ENCODE peak calls at places on chromosomes 4 and X, in seven cellular contexts. K is sigmoid colon, Q is GM12892, B is spleen, U is stomach, Y is breast epithelium, A is suprapubic skin. F is an unnamed sample.

GRCh38 chr4:61301285-61301684 is 101.2 kb downstream of the ADGRL3 start:
- DNase-seq in Y (no peak), U (no peak), B (no peak), K (no peak), Q (no peak), A (no peak), F (no peak)

GRCh38 chr4:101355767-101356702 is 8.7 kb upstream of the PPP3CA start:
- DNase-seq in B (no peak), K (no peak), A (no peak), Q (no peak), Y (no peak), U (no peak), F (no peak)

GRCh38 chrX:149837639-149838038 is 43.3 kb upstream of the MAGEA8 start:
- DNase-seq in U (no peak), Y (no peak), K (no peak), A (no peak), B (no peak), Q (no peak), F (no peak)

GRCh38 chrX:21715825-21716224 is 42.1 kb downstream of the SMPX start:
- DNase-seq in A (no peak), U (no peak), K (no peak), Q (no peak), Y (no peak), B (no peak), F (no peak)

GRCh38 chr4:10529256-10529890 is 72.1 kb upstream of the ZNF518B start:
- DNase-seq in K (no peak), B (no peak), U (no peak), Q (no peak), Y (no peak), A (no peak), F (no peak)

GRCh38 chr4:122500852-122501501 is 44.5 kb upstream of the IL2 start:
- DNase-seq in Q (no peak), Y (no peak), U (peak; percentile 76), A (no peak), K (no peak), B (no peak), F (no peak)

GRCh38 chrX:33045245-33045644 is 166.1 kb downstream of the DMD start:
- DNase-seq in Y (no peak), B (no peak), Q (no peak), K (no peak), U (no peak), A (no peak), F (no peak)

GRCh38 chr4:56055027-56055976 is 106.6 kb downstream of the CEP135 start:
- DNase-seq in Y (no peak), Q (no peak), U (no peak), B (no peak), K (no peak), A (no peak), F (no peak)

GRCh38 chr4:25861951-25862410 is 807 bp downstream of the SEL1L3 start:
- DNase-seq in U (no peak), Y (no peak), K (no peak), B (no peak), A (no peak), Q (no peak), F (no peak)
- TF ChIP-seq POLR2A in U (no peak), Y (no peak), K (no peak), B (no peak), A (no peak), Q (peak; percentile 17), F (no peak)

GRCh38 chrX:34873500-34874225 is 68.9 kb upstream of the FAM47B start:
- DNase-seq in B (no peak), U (no peak), Y (no peak), K (no peak), A (no peak), Q (no peak), F (no peak)

GRCh38 chrX:34866636-34867035 is 76.0 kb upstream of the FAM47B start:
- DNase-seq in Y (no peak), K (no peak), Q (no peak), A (no peak), U (no peak), B (no peak), F (no peak)

GRCh38 chrX:34863906-34864305 is 78.7 kb upstream of the FAM47B start:
- DNase-seq in K (no peak), Y (no peak), U (no peak), Q (no peak), B (no peak), A (no peak), F (no peak)

GRCh38 chrX:34868633-34869032 is 74.0 kb upstream of the FAM47B start:
- DNase-seq in K (no peak), B (no peak), Y (no peak), U (no peak), A (no peak), Q (no peak), F (no peak)
- TF ChIP-seq POLR2AphosphoS5 in K (no peak), B (no peak), Y (no peak), U (no peak), A (no peak), Q (no peak), F (no peak)

DNA sequence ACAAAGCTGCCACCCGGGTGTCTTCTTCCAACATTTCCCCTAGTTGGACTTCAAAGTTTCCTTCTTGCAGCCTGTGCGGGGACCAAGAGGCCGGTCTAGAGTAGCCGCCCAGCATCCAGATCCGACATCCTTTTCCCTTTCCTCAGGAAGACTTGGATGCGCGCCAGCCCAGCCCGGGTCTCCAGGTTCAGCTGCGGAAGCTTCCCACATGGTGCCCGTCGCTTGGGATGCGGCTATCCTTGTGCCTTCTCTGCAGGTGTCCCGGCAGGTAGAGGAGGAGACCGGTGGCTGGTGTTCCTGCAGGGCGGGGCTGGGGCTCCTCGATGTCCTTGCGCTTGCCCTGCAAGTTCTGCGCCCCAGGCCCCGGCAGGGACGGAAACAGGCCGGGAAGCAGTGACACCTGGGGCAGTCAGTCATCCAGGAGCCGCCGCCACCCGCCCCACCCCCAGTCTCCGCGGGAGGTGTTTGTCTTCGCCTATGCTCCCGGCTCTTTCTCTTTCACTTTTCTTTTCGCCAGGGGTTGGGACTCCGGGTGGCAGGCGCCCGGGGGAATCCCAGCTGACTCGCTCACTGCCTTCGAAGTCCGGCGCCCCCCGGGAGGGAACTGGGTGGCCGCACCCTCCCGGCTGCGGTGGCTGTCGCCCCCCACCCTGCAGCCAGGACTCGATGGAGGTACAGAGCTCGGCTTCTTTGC is at the start of gene IL15:
- DNase-seq in B (peak; percentile 91), A (peak; percentile 74), U (peak; percentile 79), Q (peak; percentile 74), Y (peak; percentile 62), K (peak; percentile 79), F (peak; percentile 63)
- TF ChIP-seq POLR2A in B (no peak), A (no peak), U (no peak), Q (peak; percentile 35), Y (no peak), K (no peak), F (no peak)

GRCh38 chr4:89054627-89055026 is 2.4 kb downstream of the FAM13A start:
- DNase-seq in Q (no peak), K (no peak), U (no peak), B (no peak), Y (no peak), A (no peak), F (no peak)

GRCh38 chr4:89055157-89056080 is 1.6 kb downstream of the FAM13A start:
- DNase-seq in B (no peak), U (no peak), K (no peak), Q (no peak), Y (no peak), A (no peak), F (no peak)

GRCh38 chr4:89056292-89056952 is 563 bp downstream of the FAM13A start:
- DNase-seq in B (no peak), U (no peak), K (no peak), Q (no peak), Y (no peak), A (no peak), F (no peak)

DNA sequence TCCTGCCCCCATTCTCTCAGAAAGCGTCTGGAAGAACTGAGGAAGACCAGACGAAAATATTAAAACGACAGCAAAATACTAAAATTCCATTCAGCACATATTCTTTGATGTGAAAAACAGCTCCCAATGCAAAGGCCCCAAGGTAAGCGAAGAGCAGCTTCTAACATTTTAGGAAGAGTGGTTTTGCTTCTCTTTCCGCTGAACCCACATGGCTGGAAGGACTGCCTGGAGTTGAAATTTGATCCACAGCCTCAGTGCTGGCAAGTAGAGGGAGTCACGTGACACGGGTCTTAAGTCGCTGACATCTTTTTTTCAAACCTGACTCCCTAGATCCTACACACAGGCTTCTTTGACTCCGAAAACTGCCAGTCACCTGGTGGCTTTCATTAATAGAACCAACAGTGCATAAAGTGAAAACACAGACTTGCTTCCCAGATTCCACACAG is at the start of gene FAM13A:
- DNase-seq in B (no peak), U (peak; percentile 85), K (peak; percentile 95), Y (peak; percentile 74), A (peak; percentile 87), Q (no peak), F (no peak)
- TF ChIP-seq POLR2AphosphoS5 in B (peak; percentile 25), U (peak; percentile 69), K (peak; percentile 56), Y (no peak), A (no peak), Q (no peak), F (no peak)

GRCh38 chr4:146179784-146180405 is 4.4 kb downstream of the LSM6 start:
- DNase-seq in A (no peak), B (no peak), K (no peak), U (no peak), Y (no peak), Q (no peak), F (no peak)

DNA sequence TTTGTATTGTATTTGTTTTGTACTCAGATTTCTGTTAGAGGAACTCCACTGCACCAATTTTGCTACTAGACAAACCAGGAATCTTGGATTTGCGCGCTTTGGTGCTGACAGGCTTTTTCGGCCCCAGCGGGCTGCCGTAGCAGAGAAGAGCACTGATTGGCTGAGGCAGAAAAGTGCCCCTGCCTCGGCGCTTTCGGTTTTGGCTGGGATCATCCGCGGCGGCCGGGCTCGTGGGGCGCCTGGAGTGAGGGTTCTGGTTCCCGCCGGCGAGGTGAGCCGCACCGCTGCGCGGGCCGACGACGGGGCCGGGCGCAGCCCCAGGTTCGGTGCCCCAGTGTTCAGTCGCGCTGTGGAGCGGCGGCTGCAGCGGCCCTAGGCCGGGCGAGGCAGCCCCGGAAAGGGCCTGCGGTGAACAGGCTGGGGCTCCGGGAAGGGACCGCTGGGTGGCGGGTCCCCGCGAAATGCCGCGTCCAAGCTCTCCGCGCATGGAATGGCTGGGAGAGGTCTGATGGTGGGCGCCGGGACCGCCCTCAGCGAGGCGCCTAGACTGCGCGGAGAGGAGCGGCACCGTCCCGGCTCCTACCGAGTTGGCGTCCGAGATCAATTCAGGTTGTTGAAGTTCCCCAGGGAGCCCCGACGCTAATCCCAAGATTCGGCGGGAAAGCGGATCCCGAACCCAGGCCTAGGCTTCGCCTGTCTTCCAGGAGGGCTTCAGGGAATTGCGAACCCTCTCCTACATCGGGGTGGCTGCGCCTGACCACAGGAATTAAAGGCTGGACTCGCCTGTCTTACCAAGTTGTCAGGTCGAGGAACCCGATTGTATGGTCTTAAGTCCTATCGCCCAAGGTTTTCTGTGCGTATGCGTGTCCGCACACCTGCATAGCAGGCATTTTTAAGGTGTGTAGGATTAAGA is at the start of gene LSM6:
- DNase-seq in B (peak; percentile 95), U (peak; percentile 89), K (peak; percentile 91), A (peak; percentile 89), Y (peak; percentile 83), Q (peak; percentile 64), F (peak; percentile 67)
- TF ChIP-seq POLR2A in B (peak; percentile 59), U (no peak), K (no peak), A (peak; percentile 50), Y (peak; percentile 67), Q (peak; percentile 82), F (peak; percentile 65)

GRCh38 chrX:153667931-153668396 is 5.6 kb downstream of the PNCK start:
- DNase-seq in B (peak; percentile 89), U (peak; percentile 87), Y (peak; percentile 86), K (peak; percentile 94), Q (no peak), A (peak; percentile 85), F (peak; percentile 64)
- TF ChIP-seq POLR2AphosphoS5 in B (no peak), U (peak; percentile 12), Y (no peak), K (no peak), Q (no peak), A (no peak), F (no peak)